ENCODE peak calls at places on chromosome 11, in ten cellular contexts. One of them, this sample, is unnamed.

GRCh38 chr11:8392166-8392565 is 128.5 kb upstream of the LMO1 start:
- DNase-seq in neural crest cell: no peak
- DNase-seq in Caki2: no peak
- DNase-seq in AG09319: no peak
- DNase-seq in GF-D8: no peak
- DNase-seq in activated T-cell treated with anti-CD3 and anti-CD28 coated beads, Interleukin-2, amount 50 U/mL, for 72 hours: no peak
- DNase-seq in neuronal stem cell: no peak
- DNase-seq in activated T-helper 1 cell treated with Interleukin-2 at 50 U/mL for 16 hours: no peak
- DNase-seq in HCT116: no peak
- DNase-seq in CD4-positive, alpha-beta memory T cell: no peak
- DNase-seq in this sample: no peak

GRCh38 chr11:702731-703461 is 3.1 kb upstream of the EPS8L2 start:
- DNase-seq in HCT116: no peak
- DNase-seq in neural crest cell: no peak
- DNase-seq in Caki2: peak
- DNase-seq in activated T-helper 1 cell treated with Interleukin-2 at 50 U/mL for 16 hours: no peak
- DNase-seq in CD4-positive, alpha-beta memory T cell: peak
- DNase-seq in neuronal stem cell: no peak
- DNase-seq in AG09319: no peak
- DNase-seq in activated T-cell treated with anti-CD3 and anti-CD28 coated beads, Interleukin-2, amount 50 U/mL, for 72 hours: no peak
- DNase-seq in GF-D8: no peak
- DNase-seq in this sample: no peak

GRCh38 chr11:78576549-78577097 is 2.0 kb upstream of the NARS2 start:
- DNase-seq in activated T-cell treated with anti-CD3 and anti-CD28 coated beads, Interleukin-2, amount 50 U/mL, for 72 hours: no peak
- DNase-seq in Caki2: no peak
- DNase-seq in HCT116: no peak
- DNase-seq in neuronal stem cell: no peak
- DNase-seq in neural crest cell: no peak
- DNase-seq in CD4-positive, alpha-beta memory T cell: no peak
- DNase-seq in AG09319: no peak
- DNase-seq in activated T-helper 1 cell treated with Interleukin-2 at 50 U/mL for 16 hours: no peak
- DNase-seq in GF-D8: no peak
- DNase-seq in this sample: no peak

GRCh38 chr11:1518301-1518700 is 31.7 kb upstream of the MOB2 start:
- DNase-seq in AG09319: no peak
- DNase-seq in CD4-positive, alpha-beta memory T cell: no peak
- DNase-seq in neural crest cell: no peak
- DNase-seq in activated T-cell treated with anti-CD3 and anti-CD28 coated beads, Interleukin-2, amount 50 U/mL, for 72 hours: no peak
- DNase-seq in HCT116: no peak
- DNase-seq in activated T-helper 1 cell treated with Interleukin-2 at 50 U/mL for 16 hours: no peak
- DNase-seq in neuronal stem cell: no peak
- DNase-seq in Caki2: no peak
- DNase-seq in GF-D8: no peak
- DNase-seq in this sample: no peak

GRCh38 chr11:57406337-57406904 is 16.0 kb upstream of the PRG2 start:
- DNase-seq in CD4-positive, alpha-beta memory T cell: no peak
- DNase-seq in neural crest cell: no peak
- DNase-seq in GF-D8: peak
- DNase-seq in HCT116: no peak
- DNase-seq in AG09319: no peak
- DNase-seq in Caki2: peak
- DNase-seq in activated T-cell treated with anti-CD3 and anti-CD28 coated beads, Interleukin-2, amount 50 U/mL, for 72 hours: peak
- DNase-seq in neuronal stem cell: no peak
- DNase-seq in activated T-helper 1 cell treated with Interleukin-2 at 50 U/mL for 16 hours: no peak
- DNase-seq in this sample: peak

GRCh38 chr11:37988031-37988430 is 1390.0 kb upstream of the RAG2 start:
- DNase-seq in HCT116: no peak
- DNase-seq in Caki2: no peak
- DNase-seq in activated T-helper 1 cell treated with Interleukin-2 at 50 U/mL for 16 hours: no peak
- DNase-seq in neural crest cell: no peak
- DNase-seq in AG09319: peak
- DNase-seq in CD4-positive, alpha-beta memory T cell: no peak
- DNase-seq in neuronal stem cell: no peak
- DNase-seq in activated T-cell treated with anti-CD3 and anti-CD28 coated beads, Interleukin-2, amount 50 U/mL, for 72 hours: no peak
- DNase-seq in GF-D8: no peak
- DNase-seq in this sample: peak

GRCh38 chr11:118918686-118919280 is 6.9 kb downstream of the BCL9L start:
- DNase-seq in neural crest cell: no peak
- DNase-seq in CD4-positive, alpha-beta memory T cell: peak
- DNase-seq in GF-D8: no peak
- DNase-seq in activated T-cell treated with anti-CD3 and anti-CD28 coated beads, Interleukin-2, amount 50 U/mL, for 72 hours: no peak
- DNase-seq in Caki2: no peak
- DNase-seq in activated T-helper 1 cell treated with Interleukin-2 at 50 U/mL for 16 hours: no peak
- DNase-seq in AG09319: no peak
- DNase-seq in neuronal stem cell: no peak
- DNase-seq in HCT116: no peak
- DNase-seq in this sample: peak

GRCh38 chr11:95501761-95502266 is 270.8 kb upstream of the SESN3 start:
- DNase-seq in AG09319: no peak
- DNase-seq in Caki2: no peak
- DNase-seq in GF-D8: no peak
- DNase-seq in neuronal stem cell: no peak
- DNase-seq in activated T-helper 1 cell treated with Interleukin-2 at 50 U/mL for 16 hours: no peak
- DNase-seq in neural crest cell: no peak
- DNase-seq in HCT116: no peak
- DNase-seq in activated T-cell treated with anti-CD3 and anti-CD28 coated beads, Interleukin-2, amount 50 U/mL, for 72 hours: no peak
- DNase-seq in CD4-positive, alpha-beta memory T cell: no peak
- DNase-seq in this sample: no peak